ENCODE peak calls at places on chromosomes 7 and 10, in five cellular contexts. S is body of pancreas, Z is prostate gland, I is right lobe of liver, P is uterus. V is an unnamed sample.

GRCh38 chr7:51590746-51591145 is 274.1 kb upstream of the COBL start:
- DNase-seq in S (no peak), Z (no peak), I (no peak), P (no peak), V (no peak)

GRCh38 chr7:130096243-130096827 is 26.0 kb downstream of the KLHDC10 start:
- DNase-seq in S (no peak), Z (no peak), I (no peak), P (no peak), V (no peak)

GRCh38 chr10:113720386-113720785 is 31.1 kb upstream of the PLEKHS1 start:
- DNase-seq in S (no peak), Z (no peak), I (no peak), P (no peak), V (no peak)

GRCh38 chr10:47165168-47165710 is 134.8 kb upstream of the GDF10 start:
- DNase-seq in S (no peak), Z (no peak), I (no peak), P (no peak), V (no peak)

GRCh38 chr10:110962443-110962842 is 43.0 kb downstream of the SHOC2 start:
- DNase-seq in S (no peak), Z (no peak), I (no peak), P (no peak), V (no peak)

GRCh38 chr10:94299417-94299816 is 63.3 kb downstream of the NOC3L start:
- DNase-seq in S (no peak), Z (no peak), I (no peak), P (no peak), V (no peak)

GRCh38 chr7:135929692-135930091 is 47.5 kb downstream of the MTPN start:
- DNase-seq in S (no peak), Z (no peak), I (no peak), P (no peak), V (no peak)

GRCh38 chr7:92621026-92621540 is 30.9 kb upstream of the FAM133B start:
- DNase-seq in S (peak), Z (peak), I (no peak), P (peak), V (no peak)

GRCh38 chr7:148151778-148152177 is 438.8 kb upstream of the C7orf33 start:
- DNase-seq in S (no peak), Z (no peak), I (no peak), P (no peak), V (no peak)

GRCh38 chr10:13003004-13003403 is 1.5 kb upstream of the CCDC3 start:
- DNase-seq in S (no peak), Z (no peak), I (no peak), P (no peak), V (no peak)

GRCh38 chr7:142476077-142476476 is 218.2 kb upstream of the PRSS58 start:
- DNase-seq in S (no peak), Z (no peak), I (no peak), P (no peak), V (no peak)

GRCh38 chr7:44218418-44219201 is 17.8 kb downstream of the YKT6 start:
- DNase-seq in S (no peak), Z (no peak), I (peak), P (no peak), V (no peak)

GRCh38 chr7:520503-521161 is 986 bp upstream of the PDGFA start:
- DNase-seq in S (no peak), Z (no peak), I (no peak), P (peak), V (no peak)

GRCh38 chr10:25875555-25876165 is 58.4 kb upstream of the MYO3A start:
- DNase-seq in S (peak), Z (peak), I (peak), P (peak), V (no peak)

GRCh38 chr7:131103997-131104396 is 223.7 kb upstream of the MKLN1 start:
- DNase-seq in S (no peak), Z (no peak), I (no peak), P (no peak), V (no peak)

GRCh38 chr7:35694161-35694783 is 663 bp downstream of the HERPUD2 start:
- DNase-seq in S (peak), Z (peak), I (peak), P (no peak), V (no peak)

GRCh38 chr10:92965314-92965713 is 95.3 kb upstream of the CYP26C1 start:
- DNase-seq in S (no peak), Z (no peak), I (no peak), P (no peak), V (no peak)

GRCh38 chr7:102098986-102099385 is 187.7 kb upstream of the SH2B2 start:
- DNase-seq in S (no peak), Z (no peak), I (no peak), P (no peak), V (peak)

GRCh38 chr7:47083476-47084250 is 498.2 kb downstream of the TNS3 start:
- DNase-seq in S (no peak), Z (no peak), I (no peak), P (no peak), V (no peak)

GRCh38 chr10:78648256-78648860 is 420.4 kb upstream of the ZMIZ1 start:
- DNase-seq in S (no peak), Z (no peak), I (no peak), P (no peak), V (no peak)

GRCh38 chr10:73950569-73950968 is 39.6 kb downstream of the PLAU start:
- DNase-seq in S (no peak), Z (no peak), I (no peak), P (no peak), V (no peak)

GRCh38 chr7:977326-978048 is 2.1 kb upstream of the COX19 start:
- DNase-seq in S (peak), Z (peak), I (no peak), P (no peak), V (no peak)

GRCh38 chr7:50610521-50611277 is 45.5 kb upstream of the DDC start:
- DNase-seq in S (no peak), Z (no peak), I (no peak), P (no peak), V (no peak)

GRCh38 chr7:138801256-138801655 is 3.3 kb upstream of the ATP6V0A4 start:
- DNase-seq in S (no peak), Z (no peak), I (no peak), P (no peak), V (no peak)

GRCh38 chr7:32941996-32942782 is 15.1 kb upstream of the FKBP9 start:
- DNase-seq in S (peak), Z (peak), I (peak), P (peak), V (no peak)

GRCh38 chr10:98223874-98224273 is 44.1 kb downstream of the LOXL4 start:
- DNase-seq in S (no peak), Z (no peak), I (no peak), P (no peak), V (no peak)

GRCh38 chr7:3028071-3028766 is 15.4 kb downstream of the CARD11 start:
- DNase-seq in S (peak), Z (peak), I (no peak), P (no peak), V (no peak)

DNA sequence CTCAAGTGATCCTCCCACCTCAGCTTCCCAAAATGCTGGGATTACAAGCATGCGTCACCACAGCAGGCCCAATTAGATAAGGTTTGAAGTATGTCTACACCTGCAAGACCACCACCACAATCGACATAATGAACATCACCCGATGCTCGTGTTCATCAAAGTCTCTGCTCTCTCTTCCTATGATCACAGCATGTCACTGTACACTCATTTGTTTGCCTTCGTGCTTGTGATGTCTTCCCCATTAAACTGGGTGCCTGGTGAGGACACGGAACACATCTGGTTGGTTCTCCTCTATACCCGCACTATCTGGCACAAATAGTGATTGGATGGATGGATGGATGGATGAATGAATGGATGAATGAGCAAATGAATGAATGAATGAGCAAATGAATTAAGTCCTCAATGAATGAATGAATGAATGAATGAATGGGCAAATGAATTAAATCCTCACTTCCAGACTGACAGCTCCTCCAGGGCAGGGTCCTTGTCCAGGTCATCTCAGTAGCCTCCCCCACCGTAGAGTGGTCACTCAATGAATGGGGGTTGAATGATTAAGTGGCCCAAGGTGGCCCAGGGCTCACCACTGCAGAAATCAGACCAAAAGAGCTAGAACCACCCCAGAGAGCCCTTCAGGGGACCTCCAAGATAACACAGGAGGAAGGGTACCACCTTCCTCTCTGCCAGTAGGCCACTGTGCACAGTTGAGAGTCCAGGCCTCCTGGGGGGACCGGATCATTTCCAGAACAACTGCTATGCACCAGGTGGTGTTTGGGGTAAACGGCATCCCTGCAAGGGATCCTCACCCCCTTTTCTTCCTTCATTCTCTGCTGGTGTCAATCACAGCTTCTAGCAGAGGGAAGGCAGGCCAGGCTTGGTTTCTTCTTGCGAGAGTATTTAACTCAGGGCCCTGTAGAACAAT is 101.9 kb upstream of the TNRC18 start:
- DNase-seq in S (peak), Z (no peak), I (no peak), P (peak), V (no peak)
- TF ChIP-seq POLR2A in S (no peak), Z (no peak), I (peak), P (no peak), V (no peak)

DNA sequence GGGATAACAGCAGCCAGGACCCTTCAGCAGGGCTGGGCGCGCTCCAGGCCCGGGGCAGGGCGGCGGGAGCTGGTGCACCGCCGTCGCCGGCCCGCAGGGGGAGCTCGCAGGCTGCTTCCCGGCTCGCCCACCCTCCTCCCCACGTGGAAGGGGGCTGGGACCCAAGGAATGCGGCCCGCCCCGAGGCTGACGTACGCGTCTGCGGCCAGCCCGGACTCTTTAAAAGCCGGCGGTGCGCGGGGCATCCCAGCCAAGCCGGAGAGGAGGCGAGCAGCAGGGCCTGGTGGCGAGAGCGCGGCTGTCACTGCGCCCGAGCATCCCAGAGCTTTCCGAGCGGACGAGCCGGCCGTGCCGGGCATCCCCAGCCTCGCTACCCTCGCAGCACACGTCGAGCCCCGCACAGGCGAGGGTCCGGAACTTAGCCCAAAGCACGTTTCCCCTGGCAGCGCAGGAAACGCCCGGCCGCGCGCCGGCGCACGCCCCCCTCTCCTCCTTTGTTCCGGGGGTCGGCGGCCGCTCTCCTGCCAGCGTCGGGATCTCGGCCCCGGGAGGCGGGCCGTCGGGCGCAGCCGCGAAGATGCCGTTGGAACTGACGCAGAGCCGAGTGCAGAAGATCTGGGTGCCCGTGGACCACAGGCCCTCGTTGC is at the start of gene PFKFB3:
- DNase-seq in S (peak), Z (peak), I (peak), P (peak), V (no peak)
- TF ChIP-seq POLR2A in S (peak), Z (peak), I (peak), P (peak), V (peak)

DNA sequence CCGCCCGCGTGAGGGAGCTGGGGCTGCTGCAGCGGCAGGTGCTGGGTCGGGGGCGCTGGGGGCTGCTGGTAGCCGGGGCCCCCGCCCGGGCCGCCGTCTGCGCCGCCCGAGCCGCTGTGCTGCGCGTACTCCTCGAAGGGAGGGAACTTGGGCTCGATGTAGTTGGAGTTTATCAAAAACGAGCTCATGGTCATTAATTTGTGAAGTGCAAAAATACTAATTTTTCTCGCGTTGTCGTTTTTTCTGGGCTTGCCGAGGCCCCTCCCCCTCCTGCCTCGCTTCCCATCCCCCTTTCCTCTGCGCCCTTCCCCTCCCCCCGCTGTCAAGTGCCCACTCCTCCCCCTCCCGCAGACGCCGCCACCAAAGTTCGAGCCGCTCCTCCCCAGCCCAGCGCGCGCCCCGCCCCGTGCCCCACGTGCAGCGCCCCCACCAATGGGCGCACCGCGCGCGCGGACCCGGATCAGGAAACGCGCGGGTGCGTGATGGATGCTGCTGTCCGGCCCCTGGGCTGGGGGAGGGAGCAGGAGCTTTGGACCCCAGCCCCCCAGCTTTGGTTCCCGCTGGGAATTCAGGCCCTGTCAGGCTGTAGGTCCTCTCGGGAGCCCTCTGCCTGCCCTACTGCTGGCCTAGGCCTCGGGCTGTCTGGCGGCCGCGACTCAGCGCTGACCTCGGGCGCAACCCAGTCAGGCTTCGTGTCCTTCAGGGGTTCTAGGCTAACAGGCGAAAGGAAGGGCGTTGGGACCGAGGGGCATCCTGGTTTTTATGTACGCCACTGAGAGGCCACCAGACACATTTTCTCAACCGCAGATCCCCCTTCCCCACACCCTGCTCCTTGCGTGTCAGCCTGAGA is at the start of gene HOXA4:
- DNase-seq in S (peak), Z (peak), I (peak), P (peak), V (no peak)
- TF ChIP-seq POLR2A in S (peak), Z (peak), I (peak), P (peak), V (no peak)

DNA sequence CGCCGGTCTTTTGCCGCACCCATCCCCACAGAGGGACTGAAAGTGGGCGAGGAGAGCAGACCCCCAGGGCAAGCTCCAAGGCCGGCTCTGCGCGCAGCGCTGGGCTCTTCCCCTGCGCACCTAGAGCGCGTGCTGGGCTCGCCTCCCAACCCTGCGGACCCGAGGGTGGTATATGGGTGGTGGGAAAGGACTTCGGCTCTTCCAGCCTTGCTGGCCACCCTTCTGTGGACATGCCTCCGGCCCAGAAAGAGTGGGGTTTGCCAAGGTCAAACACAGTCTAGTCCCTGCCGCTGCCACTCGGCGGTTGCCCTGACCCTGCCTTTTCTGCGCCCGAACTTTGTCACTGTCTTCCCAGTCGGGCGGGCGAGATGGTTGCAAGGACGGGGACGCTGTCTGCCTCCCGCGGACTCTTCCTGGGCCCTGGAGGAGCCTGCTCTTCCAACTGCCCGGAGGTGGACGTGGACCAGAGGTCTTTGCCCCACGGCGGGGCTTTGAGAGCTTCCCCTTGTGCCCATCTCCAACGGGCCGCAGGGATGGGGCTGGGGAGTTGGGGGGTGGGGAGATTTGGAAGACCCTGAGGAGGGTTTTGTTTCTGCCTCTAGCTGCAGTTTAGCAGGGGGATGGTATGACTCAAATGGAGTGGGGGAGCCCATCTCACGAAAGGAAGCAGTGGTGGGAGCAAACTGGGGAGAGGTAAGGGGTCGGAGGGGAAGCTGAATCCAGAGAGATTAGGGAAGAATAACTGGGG is 1.5 kb downstream of the ADCY1 start:
- DNase-seq in S (no peak), Z (no peak), I (no peak), P (no peak), V (no peak)
- TF ChIP-seq POLR2A in S (no peak), Z (no peak), I (no peak), P (no peak), V (no peak)

V was measured in vagina.